ENCODE peak calls at places on chromosomes 2 and 18, in eight cellular contexts. W, R, F, K, E, T, J and C are unnamed samples.

GRCh38 chr18:35605686-35606417 is 24.3 kb downstream of the GALNT1 start:
- DNase-seq in T (no peak), F (no peak), E (no peak), R (no peak), K (no peak), W (no peak), J (no peak), C (no peak)

GRCh38 chr2:158786897-158787296 is 8.2 kb upstream of the DAPL1 start:
- DNase-seq in R (no peak), T (no peak), F (no peak), W (no peak), J (no peak), E (no peak), K (no peak), C (no peak)

GRCh38 chr18:23237524-23238151 is 102.4 kb downstream of the CABLES1 start:
- DNase-seq in T (peak; percentile 19), E (peak; percentile 51), W (peak; percentile 58), J (peak; percentile 77), F (no peak), R (no peak), K (peak; percentile 82), C (no peak)

GRCh38 chr2:133972297-133972696 is 281.6 kb upstream of the MGAT5 start:
- DNase-seq in R (no peak), J (no peak), T (no peak), F (no peak), E (no peak), K (no peak), W (no peak), C (no peak)

GRCh38 chr2:73983322-73984202 is 1.1 kb upstream of the TET3 start:
- DNase-seq in K (peak; percentile 98), R (no peak), W (no peak), J (no peak), E (no peak), T (no peak), F (peak; percentile 34), C (no peak)

GRCh38 chr2:120438301-120439066 is 92.5 kb downstream of the INHBB start:
- DNase-seq in F (no peak), K (no peak), J (no peak), T (no peak), W (no peak), R (no peak), E (no peak), C (no peak)

GRCh38 chr18:21851327-21851961 is 110.9 kb downstream of the MIB1 start:
- DNase-seq in T (no peak), W (peak; percentile 28), R (no peak), J (peak; percentile 12), K (no peak), F (no peak), E (no peak), C (no peak)

GRCh38 chr18:8389391-8390340 is 219.6 kb upstream of the RAB12 start:
- DNase-seq in J (peak; percentile 58), R (peak; percentile 80), T (no peak), E (peak; percentile 31), W (peak; percentile 71), K (peak; percentile 89), F (peak; percentile 2), C (peak; percentile 52)

GRCh38 chr18:78625895-78626294 is 353.7 kb upstream of the SALL3 start:
- DNase-seq in T (no peak), E (no peak), W (no peak), K (no peak), F (no peak), J (no peak), R (no peak), C (no peak)

GRCh38 chr2:120289221-120289906 is 36.7 kb downstream of the RALB start:
- DNase-seq in E (no peak), K (no peak), T (no peak), R (no peak), W (no peak), J (no peak), F (no peak), C (no peak)

GRCh38 chr18:78679861-78680260 is 299.8 kb upstream of the SALL3 start:
- DNase-seq in F (no peak), R (no peak), K (no peak), T (no peak), E (no peak), J (no peak), W (no peak), C (no peak)

GRCh38 chr2:36482576-36483214 is 115.3 kb downstream of the FEZ2 start:
- DNase-seq in E (no peak), K (no peak), F (no peak), T (no peak), R (no peak), J (no peak), W (peak; percentile 74), C (no peak)

GRCh38 chr18:35572644-35573043 is 8.9 kb upstream of the GALNT1 start:
- DNase-seq in K (no peak), T (no peak), E (no peak), F (no peak), J (no peak), W (no peak), R (no peak), C (no peak)

GRCh38 chr2:173043466-173043865 is 32.2 kb upstream of the MAP3K20 start:
- DNase-seq in R (no peak), E (no peak), W (no peak), K (no peak), J (no peak), T (no peak), F (no peak), C (no peak)

GRCh38 chr2:54336136-54336976 is 80.3 kb upstream of the TSPYL6 start:
- DNase-seq in R (no peak), E (no peak), W (peak; percentile 94), T (no peak), J (no peak), K (peak; percentile 56), F (no peak), C (no peak)

GRCh38 chr18:21741511-21742322 is 1.1 kb downstream of the MIB1 start:
- DNase-seq in T (peak; percentile 26), R (peak; percentile 70), E (peak; percentile 16), J (peak; percentile 32), F (no peak), W (peak; percentile 21), K (no peak), C (peak; percentile 64)

GRCh38 chr2:100247256-100248043 is 74.9 kb downstream of the LONRF2 start:
- DNase-seq in R (no peak), J (peak; percentile 67), F (no peak), T (no peak), W (no peak), E (no peak), K (no peak), C (no peak)